ENCODE peak calls at places on chromosome 1, in nine cellular contexts. C, S, K, M, R, G, H, Q and L are unnamed samples.

GRCh38 chr1:1900883-1901640 is 10.2 kb upstream of the GNB1 start:
- DNase-seq in H (no peak), G (no peak), S (no peak), M (no peak), R (no peak), Q (no peak), C (no peak), K (no peak), L (no peak)

GRCh38 chr1:5856246-5856815 is 135.9 kb downstream of the NPHP4 start:
- DNase-seq in G (peak; percentile 30), M (no peak), H (no peak), K (no peak), S (no peak), R (no peak), Q (no peak), C (no peak), L (no peak)

GRCh38 chr1:200146100-200146499 is 118.6 kb downstream of the NR5A2 start:
- DNase-seq in K (no peak), R (no peak), S (no peak), H (no peak), G (no peak), Q (no peak), M (no peak), C (no peak), L (no peak)

GRCh38 chr1:118049981-118050380 is 120.4 kb downstream of the WDR3 start:
- DNase-seq in S (no peak), K (no peak), C (no peak), Q (no peak), R (no peak), H (no peak), G (no peak), M (no peak), L (no peak)

GRCh38 chr1:202154766-202155477 is 5.5 kb downstream of the PTPN7 start:
- DNase-seq in S (peak; percentile 51), Q (peak; percentile 85), C (peak; percentile 80), M (no peak), H (peak; percentile 69), R (peak; percentile 67), K (peak; percentile 43), G (peak; percentile 90), L (peak; percentile 68)

GRCh38 chr1:99673285-99673684 is 27.4 kb downstream of the PALMD start:
- DNase-seq in R (no peak), S (no peak), C (no peak), Q (peak; percentile 30), M (no peak), K (no peak), H (peak; percentile 25), G (no peak), L (no peak)

GRCh38 chr1:67850151-67850551 is 16.9 kb upstream of the GNG12 start:
- DNase-seq in R (no peak), K (no peak), C (peak; percentile 58), H (peak; percentile 37), G (peak; percentile 32), Q (peak; percentile 60), M (no peak), S (no peak), L (peak; percentile 21)

GRCh38 chr1:76268341-76268740 is 193.8 kb downstream of the ST6GALNAC3 start:
- DNase-seq in S (no peak), K (no peak), M (no peak), Q (no peak), R (no peak), H (no peak), G (no peak), C (no peak), L (no peak)

GRCh38 chr1:19448491-19449439 is 36.6 kb downstream of the CAPZB start:
- DNase-seq in G (no peak), R (peak; percentile 39), M (peak; percentile 48), C (peak; percentile 41), H (peak; percentile 93), Q (peak; percentile 94), S (peak; percentile 73), K (no peak), L (peak; percentile 88)

GRCh38 chr1:25031966-25032667 is 102.0 kb upstream of the RUNX3 start:
- DNase-seq in Q (peak; percentile 20), H (no peak), C (peak; percentile 28), S (no peak), G (no peak), M (no peak), R (peak; percentile 55), K (peak; percentile 60), L (no peak)

GRCh38 chr1:205454903-205455335 is 926 bp downstream of the BLACAT1 start:
- DNase-seq in G (peak; percentile 76), K (no peak), R (no peak), Q (no peak), H (no peak), M (no peak), S (no peak), C (no peak), L (no peak)

GRCh38 chr1:31790641-31791091 is 25.2 kb downstream of the SPOCD1 start:
- DNase-seq in R (no peak), C (no peak), G (no peak), H (no peak), K (no peak), Q (no peak), S (no peak), M (no peak), L (no peak)

GRCh38 chr1:77683836-77684148 is 1.3 kb upstream of the ZZZ3 start:
- DNase-seq in H (no peak), R (no peak), C (no peak), S (no peak), K (no peak), M (no peak), G (no peak), Q (no peak), L (no peak)

GRCh38 chr1:230279583-230279945 is 146.6 kb downstream of the PGBD5 start:
- DNase-seq in Q (no peak), G (no peak), S (no peak), R (peak; percentile 12), H (no peak), K (no peak), C (no peak), M (no peak), L (no peak)

GRCh38 chr1:24189528-24189927 is 2.4 kb upstream of the IFNLR1 start:
- DNase-seq in H (no peak), R (peak; percentile 45), G (no peak), Q (no peak), K (no peak), C (no peak), M (no peak), S (no peak), L (no peak)

GRCh38 chr1:153532161-153532560 is 3.6 kb downstream of the S100A6 start:
- DNase-seq in C (no peak), Q (no peak), H (no peak), R (peak; percentile 50), M (no peak), S (no peak), G (no peak), K (peak; percentile 17), L (no peak)

GRCh38 chr1:214658785-214659184 is 55.8 kb downstream of the CENPF start:
- DNase-seq in G (peak; percentile 53), Q (peak; percentile 78), S (peak; percentile 14), H (peak; percentile 51), R (no peak), C (peak; percentile 13), M (no peak), K (no peak), L (peak; percentile 26)

GRCh38 chr1:108671142-108671541 is 10.2 kb upstream of the HENMT1 start:
- DNase-seq in Q (no peak), C (no peak), K (no peak), S (no peak), R (no peak), G (no peak), H (no peak), M (no peak), L (no peak)

GRCh38 chr1:201260236-201260591 is 23.1 kb upstream of the PKP1 start:
- DNase-seq in S (no peak), Q (peak; percentile 40), H (peak; percentile 16), G (no peak), K (no peak), M (no peak), R (no peak), C (no peak), L (no peak)

GRCh38 chr1:84847253-84848247 is 45.5 kb downstream of the LPAR3 start:
- DNase-seq in R (no peak), G (no peak), K (no peak), C (peak; percentile 48), S (peak; percentile 86), Q (peak; percentile 99), H (peak; percentile 98), M (peak; percentile 88), L (peak; percentile 86)

GRCh38 chr1:153344718-153345025 is 4.0 kb downstream of the PGLYRP4 start:
- DNase-seq in G (no peak), H (no peak), S (no peak), Q (no peak), M (no peak), K (no peak), R (no peak), C (no peak), L (no peak)

GRCh38 chr1:9100471-9101043 is 28.3 kb downstream of the GPR157 start:
- DNase-seq in M (no peak), S (no peak), G (no peak), H (no peak), K (no peak), R (no peak), C (no peak), Q (peak; percentile 41), L (no peak)

GRCh38 chr1:241637604-241638003 is 2.6 kb downstream of the CHML start:
- DNase-seq in S (no peak), K (no peak), M (no peak), G (no peak), R (no peak), C (no peak), Q (peak; percentile 21), H (no peak), L (no peak)

GRCh38 chr1:210687582-210688279 is 359.0 kb downstream of the HHAT start:
- DNase-seq in Q (peak; percentile 72), K (no peak), S (no peak), M (no peak), G (no peak), R (no peak), H (peak; percentile 36), C (peak; percentile 53), L (peak; percentile 66)